ENCODE peak calls at places on chromosomes 5 and 9, in eight cellular contexts. Z is neuronal stem cell; F is germinal center; S is naive B cell; A is glutamatergic neuron; E is CD4-positive, alpha-beta T cell; C is non-pigmented ciliary epithelial cell; P is astrocyte of the spinal cord. Q is an unnamed sample.

GRCh38 chr5:181190711-181191525 is 14.1 kb downstream of the TRIM7 start:
- DNase-seq in F (no peak), Z (peak), C (no peak), S (peak), E (peak), P (no peak), A (peak), Q (peak)

GRCh38 chr9:78918976-78919375 is 622.1 kb downstream of the PSAT1 start:
- DNase-seq in P (no peak), C (no peak), E (no peak), S (no peak), Z (no peak), A (no peak), F (no peak), Q (no peak)

GRCh38 chr9:90974007-90974406 is 172.4 kb downstream of the SYK start:
- DNase-seq in A (no peak), C (no peak), Z (no peak), F (no peak), E (no peak), P (peak), S (no peak), Q (no peak)

GRCh38 chr9:106107716-106108115 is 413.4 kb downstream of the TMEM38B start:
- DNase-seq in E (no peak), P (no peak), S (no peak), A (no peak), C (no peak), F (no peak), Z (no peak), Q (no peak)

GRCh38 chr9:37301369-37302172 is 120.9 kb upstream of the GRHPR start:
- DNase-seq in S (no peak), F (peak), P (no peak), E (no peak), C (no peak), A (no peak), Z (no peak), Q (no peak)

GRCh38 chr9:89714316-89714715 is 109.5 kb downstream of the GADD45G start:
- DNase-seq in E (no peak), Z (no peak), F (no peak), S (no peak), C (no peak), P (no peak), A (no peak), Q (no peak)

GRCh38 chr9:109311281-109311680 is 9.6 kb downstream of the EPB41L4B start:
- DNase-seq in A (no peak), E (no peak), P (peak), C (no peak), F (no peak), S (no peak), Z (no peak), Q (no peak)

GRCh38 chr5:149345892-149346222 is 558 bp downstream of the GRPEL2 start:
- DNase-seq in Z (no peak), A (no peak), S (no peak), C (no peak), F (peak), P (peak), E (no peak), Q (no peak)

GRCh38 chr5:122723606-122724352 is 51.1 kb upstream of the SNX2 start:
- DNase-seq in Z (no peak), P (peak), C (peak), A (no peak), S (peak), F (peak), E (no peak), Q (no peak)

GRCh38 chr9:16794871-16795639 is 75.4 kb downstream of the BNC2 start:
- DNase-seq in F (no peak), E (no peak), S (no peak), Z (no peak), A (no peak), P (peak), C (peak), Q (no peak)

GRCh38 chr5:589588-589987 is 22.6 kb upstream of the CEP72 start:
- DNase-seq in S (no peak), E (no peak), F (no peak), A (no peak), C (no peak), Z (no peak), P (no peak), Q (no peak)

GRCh38 chr5:56075361-56075760 is 80.6 kb upstream of the IL6ST start:
- DNase-seq in F (no peak), Z (no peak), A (no peak), C (no peak), S (no peak), P (peak), E (no peak), Q (no peak)

GRCh38 chr9:72749276-72749675 is 203.6 kb downstream of the ALDH1A1 start:
- DNase-seq in F (no peak), C (no peak), Z (no peak), E (no peak), A (no peak), P (no peak), S (no peak), Q (no peak)

GRCh38 chr5:31965227-31965626 is 208.9 kb downstream of the GOLPH3 start:
- DNase-seq in F (no peak), E (no peak), C (no peak), S (no peak), Z (no peak), A (no peak), P (no peak), Q (no peak)

GRCh38 chr9:110028281-110029075 is 179.5 kb downstream of the C9orf152 start:
- DNase-seq in A (no peak), E (no peak), F (no peak), P (peak), S (no peak), Z (no peak), C (no peak), Q (no peak)

GRCh38 chr9:34072868-34073590 is 24.3 kb upstream of the UBAP2 start:
- DNase-seq in S (no peak), Z (no peak), P (peak), A (peak), F (no peak), C (peak), E (no peak), Q (peak)

GRCh38 chr5:172299916-172300439 is 16.4 kb upstream of the UBTD2 start:
- DNase-seq in S (no peak), C (no peak), F (no peak), P (peak), E (no peak), Z (no peak), A (no peak), Q (no peak)

GRCh38 chr5:157540124-157540523 is 35.5 kb downstream of the ADAM19 start:
- DNase-seq in C (no peak), S (no peak), Z (no peak), E (no peak), A (no peak), F (no peak), P (no peak), Q (no peak)

GRCh38 chr9:35732185-35733108 is at the start of the genes CREB3 and TLN1:
- DNase-seq in F (peak), Z (peak), C (peak), E (peak), P (peak), S (peak), A (peak), Q (peak)

GRCh38 chr5:138542120-138542955 is 698 bp downstream of the ETF1 start:
- DNase-seq in E (no peak), A (no peak), C (no peak), P (no peak), Z (no peak), F (peak), S (no peak), Q (no peak)

Q was measured in WERI-Rb-1.